ENCODE peak calls at places on chromosome 15, in six cellular contexts. One of them, this sample, is unnamed.

GRCh38 chr15:62569460-62570404 is 404.6 kb upstream of the C2CD4B start:
- DNase-seq in right atrium auricular region: peak
- DNase-seq in colonic mucosa: peak
- DNase-seq in NCI-H2171 treated with DMSO at 0.1 percent for 48 hours: peak
- DNase-seq in GM12864: no peak
- DNase-seq in DMS53: peak
- DNase-seq in this sample: peak

GRCh38 chr15:60899322-60899966 is 329.7 kb downstream of the RORA start:
- DNase-seq in right atrium auricular region: no peak
- DNase-seq in colonic mucosa: no peak
- DNase-seq in NCI-H2171 treated with DMSO at 0.1 percent for 48 hours: no peak
- DNase-seq in GM12864: peak
- DNase-seq in DMS53: peak
- DNase-seq in this sample: no peak

GRCh38 chr15:66995257-66995656 is 70.1 kb upstream of the SMAD3 start:
- DNase-seq in right atrium auricular region: no peak
- DNase-seq in colonic mucosa: no peak
- DNase-seq in NCI-H2171 treated with DMSO at 0.1 percent for 48 hours: no peak
- DNase-seq in GM12864: no peak
- DNase-seq in DMS53: no peak
- DNase-seq in this sample: no peak

GRCh38 chr15:45183511-45183910 is 4.3 kb downstream of the SHF start:
- DNase-seq in right atrium auricular region: no peak
- DNase-seq in colonic mucosa: no peak
- DNase-seq in NCI-H2171 treated with DMSO at 0.1 percent for 48 hours: no peak
- DNase-seq in GM12864: no peak
- DNase-seq in DMS53: no peak
- DNase-seq in this sample: no peak

GRCh38 chr15:79653533-79653932 is 221.4 kb downstream of the MINAR1 start:
- DNase-seq in right atrium auricular region: no peak
- DNase-seq in colonic mucosa: no peak
- DNase-seq in NCI-H2171 treated with DMSO at 0.1 percent for 48 hours: no peak
- DNase-seq in GM12864: no peak
- DNase-seq in DMS53: no peak
- DNase-seq in this sample: no peak

GRCh38 chr15:65083262-65083701 is 6.7 kb downstream of the KBTBD13 start:
- DNase-seq in right atrium auricular region: no peak
- DNase-seq in colonic mucosa: no peak
- DNase-seq in NCI-H2171 treated with DMSO at 0.1 percent for 48 hours: peak
- DNase-seq in GM12864: no peak
- DNase-seq in DMS53: no peak
- DNase-seq in this sample: no peak

GRCh38 chr15:89227425-89227824 is 6.0 kb upstream of the RLBP1 start:
- DNase-seq in right atrium auricular region: no peak
- DNase-seq in colonic mucosa: no peak
- DNase-seq in NCI-H2171 treated with DMSO at 0.1 percent for 48 hours: no peak
- DNase-seq in GM12864: no peak
- DNase-seq in DMS53: no peak
- DNase-seq in this sample: no peak

GRCh38 chr15:89197503-89197971 is 23.8 kb downstream of the RLBP1 start:
- DNase-seq in right atrium auricular region: no peak
- DNase-seq in colonic mucosa: peak
- DNase-seq in NCI-H2171 treated with DMSO at 0.1 percent for 48 hours: peak
- DNase-seq in GM12864: no peak
- DNase-seq in DMS53: no peak
- DNase-seq in this sample: peak

GRCh38 chr15:56168394-56168793 is 75.3 kb downstream of the RFX7 start:
- DNase-seq in right atrium auricular region: no peak
- DNase-seq in colonic mucosa: no peak
- DNase-seq in NCI-H2171 treated with DMSO at 0.1 percent for 48 hours: no peak
- DNase-seq in GM12864: no peak
- DNase-seq in DMS53: no peak
- DNase-seq in this sample: peak

GRCh38 chr15:33032053-33032452 is 162.5 kb downstream of the FMN1 start:
- DNase-seq in right atrium auricular region: no peak
- DNase-seq in colonic mucosa: no peak
- DNase-seq in NCI-H2171 treated with DMSO at 0.1 percent for 48 hours: no peak
- DNase-seq in GM12864: no peak
- DNase-seq in DMS53: no peak
- DNase-seq in this sample: no peak

GRCh38 chr15:96333194-96334016 is 2.9 kb downstream of the NR2F2 start:
- DNase-seq in right atrium auricular region: no peak
- DNase-seq in colonic mucosa: peak
- DNase-seq in NCI-H2171 treated with DMSO at 0.1 percent for 48 hours: peak
- DNase-seq in GM12864: no peak
- DNase-seq in DMS53: no peak
- DNase-seq in this sample: no peak

GRCh38 chr15:31439328-31439727 is 112.7 kb downstream of the KLF13 start:
- DNase-seq in right atrium auricular region: no peak
- DNase-seq in colonic mucosa: peak
- DNase-seq in NCI-H2171 treated with DMSO at 0.1 percent for 48 hours: no peak
- DNase-seq in GM12864: no peak
- DNase-seq in DMS53: peak
- DNase-seq in this sample: peak

GRCh38 chr15:73052679-73053397 is 575 bp downstream of the NEO1 start:
- DNase-seq in right atrium auricular region: no peak
- DNase-seq in colonic mucosa: peak
- DNase-seq in NCI-H2171 treated with DMSO at 0.1 percent for 48 hours: peak
- DNase-seq in GM12864: no peak
- DNase-seq in DMS53: peak
- DNase-seq in this sample: peak

GRCh38 chr15:82743810-82744209 is 34.1 kb upstream of the AP3B2 start:
- DNase-seq in right atrium auricular region: no peak
- DNase-seq in colonic mucosa: no peak
- DNase-seq in NCI-H2171 treated with DMSO at 0.1 percent for 48 hours: no peak
- DNase-seq in GM12864: no peak
- DNase-seq in DMS53: no peak
- DNase-seq in this sample: no peak

GRCh38 chr15:60473135-60473534 is 5.8 kb downstream of the ICE2 start:
- DNase-seq in right atrium auricular region: no peak
- DNase-seq in colonic mucosa: no peak
- DNase-seq in NCI-H2171 treated with DMSO at 0.1 percent for 48 hours: no peak
- DNase-seq in GM12864: no peak
- DNase-seq in DMS53: no peak
- DNase-seq in this sample: no peak

GRCh38 chr15:45849136-45849535 is 214.3 kb downstream of the SQOR start:
- DNase-seq in right atrium auricular region: no peak
- DNase-seq in colonic mucosa: no peak
- DNase-seq in NCI-H2171 treated with DMSO at 0.1 percent for 48 hours: no peak
- DNase-seq in GM12864: no peak
- DNase-seq in DMS53: no peak
- DNase-seq in this sample: no peak

GRCh38 chr15:49462242-49462641 is 39.2 kb downstream of the FGF7 start:
- DNase-seq in right atrium auricular region: no peak
- DNase-seq in colonic mucosa: no peak
- DNase-seq in NCI-H2171 treated with DMSO at 0.1 percent for 48 hours: no peak
- DNase-seq in GM12864: no peak
- DNase-seq in DMS53: no peak
- DNase-seq in this sample: no peak

GRCh38 chr15:27398631-27399030 is 427.6 kb downstream of the GABRG3 start:
- DNase-seq in right atrium auricular region: no peak
- DNase-seq in colonic mucosa: no peak
- DNase-seq in NCI-H2171 treated with DMSO at 0.1 percent for 48 hours: peak
- DNase-seq in GM12864: no peak
- DNase-seq in DMS53: no peak
- DNase-seq in this sample: no peak

GRCh38 chr15:49645937-49646336 is 25.1 kb downstream of the DTWD1 start:
- DNase-seq in right atrium auricular region: no peak
- DNase-seq in colonic mucosa: peak
- DNase-seq in NCI-H2171 treated with DMSO at 0.1 percent for 48 hours: peak
- DNase-seq in GM12864: no peak
- DNase-seq in DMS53: peak
- DNase-seq in this sample: peak

GRCh38 chr15:23912191-23912590 is 225.1 kb upstream of the NDN start:
- DNase-seq in right atrium auricular region: no peak
- DNase-seq in colonic mucosa: no peak
- DNase-seq in NCI-H2171 treated with DMSO at 0.1 percent for 48 hours: no peak
- DNase-seq in GM12864: no peak
- DNase-seq in DMS53: no peak
- DNase-seq in this sample: no peak

GRCh38 chr15:62835351-62835750 is 207.2 kb upstream of the TPM1 start:
- DNase-seq in right atrium auricular region: no peak
- DNase-seq in colonic mucosa: no peak
- DNase-seq in NCI-H2171 treated with DMSO at 0.1 percent for 48 hours: no peak
- DNase-seq in GM12864: no peak
- DNase-seq in DMS53: no peak
- DNase-seq in this sample: no peak

GRCh38 chr15:101637549-101638318 is 14.4 kb downstream of the TM2D3 start:
- DNase-seq in right atrium auricular region: no peak
- DNase-seq in colonic mucosa: peak
- DNase-seq in NCI-H2171 treated with DMSO at 0.1 percent for 48 hours: no peak
- DNase-seq in GM12864: no peak
- DNase-seq in DMS53: no peak
- DNase-seq in this sample: peak

GRCh38 chr15:77784361-77785292 is 151.9 kb upstream of the LINGO1 start:
- DNase-seq in right atrium auricular region: no peak
- DNase-seq in colonic mucosa: peak
- DNase-seq in NCI-H2171 treated with DMSO at 0.1 percent for 48 hours: no peak
- DNase-seq in GM12864: no peak
- DNase-seq in DMS53: peak
- DNase-seq in this sample: peak

GRCh38 chr15:67049351-67050044 is 15.9 kb upstream of the SMAD3 start:
- DNase-seq in right atrium auricular region: no peak
- DNase-seq in colonic mucosa: peak
- DNase-seq in NCI-H2171 treated with DMSO at 0.1 percent for 48 hours: no peak
- DNase-seq in GM12864: no peak
- DNase-seq in DMS53: peak
- DNase-seq in this sample: no peak

GRCh38 chr15:90648137-90649070 is 68.7 kb upstream of the BLM start:
- DNase-seq in right atrium auricular region: peak
- DNase-seq in colonic mucosa: peak
- DNase-seq in NCI-H2171 treated with DMSO at 0.1 percent for 48 hours: peak
- DNase-seq in GM12864: peak
- DNase-seq in DMS53: peak
- DNase-seq in this sample: peak

GRCh38 chr15:35206060-35206675 is 121.1 kb upstream of the NANOGP8 start:
- DNase-seq in right atrium auricular region: no peak
- DNase-seq in colonic mucosa: peak
- DNase-seq in NCI-H2171 treated with DMSO at 0.1 percent for 48 hours: no peak
- DNase-seq in GM12864: no peak
- DNase-seq in DMS53: peak
- DNase-seq in this sample: no peak

GRCh38 chr15:37981781-37982180 is 47.3 kb downstream of the TMCO5A start:
- DNase-seq in right atrium auricular region: no peak
- DNase-seq in colonic mucosa: no peak
- DNase-seq in NCI-H2171 treated with DMSO at 0.1 percent for 48 hours: no peak
- DNase-seq in GM12864: no peak
- DNase-seq in DMS53: peak
- DNase-seq in this sample: peak

GRCh38 chr15:36896949-36897348 is 203.4 kb downstream of the MEIS2 start:
- DNase-seq in right atrium auricular region: no peak
- DNase-seq in colonic mucosa: no peak
- DNase-seq in NCI-H2171 treated with DMSO at 0.1 percent for 48 hours: no peak
- DNase-seq in GM12864: no peak
- DNase-seq in DMS53: no peak
- DNase-seq in this sample: no peak

GRCh38 chr15:71532994-71533393 is 277.4 kb upstream of the NR2E3 start:
- DNase-seq in right atrium auricular region: no peak
- DNase-seq in colonic mucosa: no peak
- DNase-seq in NCI-H2171 treated with DMSO at 0.1 percent for 48 hours: peak
- DNase-seq in GM12864: no peak
- DNase-seq in DMS53: peak
- DNase-seq in this sample: peak

GRCh38 chr15:39202641-39203040 is 378.2 kb upstream of the THBS1 start:
- DNase-seq in right atrium auricular region: no peak
- DNase-seq in colonic mucosa: no peak
- DNase-seq in NCI-H2171 treated with DMSO at 0.1 percent for 48 hours: no peak
- DNase-seq in GM12864: no peak
- DNase-seq in DMS53: peak
- DNase-seq in this sample: peak

GRCh38 chr15:57301307-57301706 is 75.0 kb upstream of the CGNL1 start:
- DNase-seq in right atrium auricular region: no peak
- DNase-seq in colonic mucosa: no peak
- DNase-seq in NCI-H2171 treated with DMSO at 0.1 percent for 48 hours: no peak
- DNase-seq in GM12864: no peak
- DNase-seq in DMS53: no peak
- DNase-seq in this sample: no peak

GRCh38 chr15:31974855-31975421 is 55.4 kb upstream of the CHRNA7 start:
- DNase-seq in right atrium auricular region: no peak
- DNase-seq in colonic mucosa: peak
- DNase-seq in NCI-H2171 treated with DMSO at 0.1 percent for 48 hours: peak
- DNase-seq in GM12864: no peak
- DNase-seq in DMS53: peak
- DNase-seq in this sample: peak

GRCh38 chr15:63038926-63039673 is 3.4 kb upstream of the TPM1 start:
- DNase-seq in right atrium auricular region: no peak
- DNase-seq in colonic mucosa: no peak
- DNase-seq in NCI-H2171 treated with DMSO at 0.1 percent for 48 hours: no peak
- DNase-seq in GM12864: no peak
- DNase-seq in DMS53: no peak
- DNase-seq in this sample: no peak

GRCh38 chr15:70435872-70436271 is 327.5 kb downstream of the UACA start:
- DNase-seq in right atrium auricular region: no peak
- DNase-seq in colonic mucosa: no peak
- DNase-seq in NCI-H2171 treated with DMSO at 0.1 percent for 48 hours: no peak
- DNase-seq in GM12864: peak
- DNase-seq in DMS53: no peak
- DNase-seq in this sample: no peak

GRCh38 chr15:69801132-69801531 is 296.6 kb downstream of the TLE3 start:
- DNase-seq in right atrium auricular region: no peak
- DNase-seq in colonic mucosa: no peak
- DNase-seq in NCI-H2171 treated with DMSO at 0.1 percent for 48 hours: no peak
- DNase-seq in GM12864: no peak
- DNase-seq in DMS53: no peak
- DNase-seq in this sample: no peak

GRCh38 chr15:64596701-64597468 is 136.5 kb downstream of the ZNF609 start:
- DNase-seq in right atrium auricular region: no peak
- DNase-seq in colonic mucosa: no peak
- DNase-seq in NCI-H2171 treated with DMSO at 0.1 percent for 48 hours: peak
- DNase-seq in GM12864: no peak
- DNase-seq in DMS53: peak
- DNase-seq in this sample: no peak

GRCh38 chr15:28962851-28963710 is 77.3 kb downstream of the APBA2 start:
- DNase-seq in right atrium auricular region: peak
- DNase-seq in colonic mucosa: no peak
- DNase-seq in NCI-H2171 treated with DMSO at 0.1 percent for 48 hours: no peak
- DNase-seq in GM12864: no peak
- DNase-seq in DMS53: no peak
- DNase-seq in this sample: no peak

GRCh38 chr15:45185903-45186770 is 1.6 kb downstream of the SHF start:
- DNase-seq in right atrium auricular region: no peak
- DNase-seq in colonic mucosa: peak
- DNase-seq in NCI-H2171 treated with DMSO at 0.1 percent for 48 hours: no peak
- DNase-seq in GM12864: no peak
- DNase-seq in DMS53: no peak
- DNase-seq in this sample: no peak

GRCh38 chr15:63389902-63390301 is 8.3 kb upstream of the CA12 start:
- DNase-seq in right atrium auricular region: no peak
- DNase-seq in colonic mucosa: peak
- DNase-seq in NCI-H2171 treated with DMSO at 0.1 percent for 48 hours: peak
- DNase-seq in GM12864: no peak
- DNase-seq in DMS53: peak
- DNase-seq in this sample: peak

This sample was measured in RWPE1.